ENCODE peak calls at places on chromosomes 1 and 21, in four cellular contexts. P, H, U and V are unnamed samples.

GRCh38 chr1:226654508-226655124 is 84.5 kb downstream of the ITPKB start:
- DNase-seq in P (no peak), H (no peak), U (no peak), V (no peak)

GRCh38 chr1:91523462-91523861 is 22.8 kb downstream of the CDC7 start:
- DNase-seq in P (no peak), H (no peak), U (no peak), V (no peak)

GRCh38 chr1:168921514-168922106 is 184.9 kb upstream of the ATP1B1 start:
- DNase-seq in P (no peak), H (no peak), U (no peak), V (no peak)

GRCh38 chr1:177891809-177892208 is 78.0 kb downstream of the SEC16B start:
- DNase-seq in P (peak; percentile 85), H (no peak), U (no peak), V (no peak)

GRCh38 chr21:46318464-46318845 is 5.2 kb downstream of the C21orf58 start:
- DNase-seq in P (no peak), H (no peak), U (no peak), V (no peak)

GRCh38 chr21:34065015-34065414 is 8.4 kb upstream of the MRPS6 start:
- DNase-seq in P (no peak), H (no peak), U (no peak), V (no peak)

GRCh38 chr1:236717811-236718210 is 31.5 kb downstream of the ACTN2 start:
- DNase-seq in P (no peak), H (no peak), U (no peak), V (no peak)

GRCh38 chr1:224114787-224115175 is 870 bp downstream of the FBXO28 start:
- DNase-seq in P (no peak), H (no peak), U (no peak), V (no peak)

GRCh38 chr1:172180886-172181285 is 239.6 kb upstream of the C1orf105 start:
- DNase-seq in P (peak; percentile 3), H (peak; percentile 10), U (peak; percentile 34), V (no peak)

GRCh38 chr1:25573961-25574360 is 30.6 kb downstream of the LDLRAP1 start:
- DNase-seq in P (no peak), H (no peak), U (no peak), V (no peak)

GRCh38 chr1:39799770-39800470 is 11.3 kb upstream of the BMP8B start:
- DNase-seq in P (peak; percentile 82), H (peak; percentile 60), U (peak; percentile 45), V (peak; percentile 94)

GRCh38 chr1:226466301-226466700 is 58.4 kb upstream of the PARP1 start:
- DNase-seq in P (no peak), H (no peak), U (no peak), V (no peak)

GRCh38 chr1:242467556-242468145 is 56.8 kb downstream of the PLD5 start:
- DNase-seq in P (peak; percentile 50), H (no peak), U (peak; percentile 60), V (peak; percentile 72)

GRCh38 chr1:243968413-243968812 is 82.7 kb upstream of the ZBTB18 start:
- DNase-seq in P (no peak), H (no peak), U (no peak), V (no peak)

GRCh38 chr1:37746806-37747205 is 18.1 kb downstream of the EPHA10 start:
- DNase-seq in P (no peak), H (no peak), U (no peak), V (no peak)

GRCh38 chr1:46807046-46807972 is 8.5 kb downstream of the CYP4B1 start:
- DNase-seq in P (no peak), H (no peak), U (no peak), V (no peak)

GRCh38 chr1:212228591-212229119 is 56.6 kb upstream of the PPP2R5A start:
- DNase-seq in P (no peak), H (no peak), U (no peak), V (no peak)

GRCh38 chr21:27681841-27682240 is 715.0 kb upstream of the ADAMTS5 start:
- DNase-seq in P (peak; percentile 43), H (no peak), U (no peak), V (no peak)

GRCh38 chr21:16193758-16194606 is 464.2 kb downstream of the USP25 start:
- DNase-seq in P (peak; percentile 61), H (no peak), U (peak; percentile 77), V (peak; percentile 16)

GRCh38 chr1:185159966-185160365 is 3.0 kb downstream of the SWT1 start:
- DNase-seq in P (peak; percentile 38), H (no peak), U (no peak), V (no peak)

GRCh38 chr1:185156854-185157598 is at the start of the genes SWT1 and TRMT1L:
- DNase-seq in P (peak; percentile 99), H (peak; percentile 97), U (peak; percentile 100), V (peak; percentile 90)

GRCh38 chr1:185157599-185158469 is 867 bp downstream of the SWT1 start:
- DNase-seq in P (peak; percentile 3), H (no peak), U (no peak), V (no peak)

GRCh38 chr1:185158806-185159205 is 1.8 kb downstream of the SWT1 start:
- DNase-seq in P (no peak), H (no peak), U (no peak), V (no peak)

DNA sequence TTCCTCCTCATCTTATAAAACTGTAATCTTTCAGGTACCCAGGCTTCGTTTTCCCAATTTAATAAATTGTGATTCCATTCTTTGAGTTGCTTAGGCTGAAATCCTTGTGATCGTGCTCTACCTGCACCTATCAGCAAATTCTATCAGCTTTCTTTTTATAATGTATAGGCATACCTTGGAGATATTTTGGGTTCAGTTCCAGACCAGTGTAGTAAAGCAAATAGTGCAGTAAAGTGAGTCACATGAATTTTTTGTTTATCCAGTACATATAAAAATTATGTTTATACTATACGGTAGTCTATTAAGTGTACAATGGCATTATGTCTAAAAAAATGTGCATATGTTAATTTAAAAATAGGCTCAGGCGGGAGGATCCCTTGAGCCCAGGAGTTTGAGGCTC is 5.5 kb downstream of the SWT1 start:
- DNase-seq in P (no peak), H (no peak), U (no peak), V (no peak)
- H3K4me3 ChIP-seq in P (no peak overlapping the region), H (no peak overlapping the region), U (no peak overlapping the region), V (no peak overlapping the region)

GRCh38 chr1:183537405-183537804 is 52.9 kb downstream of the NCF2 start:
- DNase-seq in P (no peak), H (no peak), U (no peak), V (no peak)
- H3K36me3 ChIP-seq in P (peaks cover 39% of the 10 kb centered on the region), H (peaks cover 84% of the 10 kb centered on the region), U (peaks cover 66% of the 10 kb centered on the region), V (peaks cover 21% of the 10 kb centered on the region)

GRCh38 chr1:76501136-76501535 is 366.1 kb upstream of the ST6GALNAC5 start:
- DNase-seq in P (no peak), H (no peak), U (no peak), V (no peak)
- H3K4me3 ChIP-seq in P (no peak overlapping the region), H (no peak overlapping the region), U (no peak overlapping the region), V (no peak overlapping the region)

DNA sequence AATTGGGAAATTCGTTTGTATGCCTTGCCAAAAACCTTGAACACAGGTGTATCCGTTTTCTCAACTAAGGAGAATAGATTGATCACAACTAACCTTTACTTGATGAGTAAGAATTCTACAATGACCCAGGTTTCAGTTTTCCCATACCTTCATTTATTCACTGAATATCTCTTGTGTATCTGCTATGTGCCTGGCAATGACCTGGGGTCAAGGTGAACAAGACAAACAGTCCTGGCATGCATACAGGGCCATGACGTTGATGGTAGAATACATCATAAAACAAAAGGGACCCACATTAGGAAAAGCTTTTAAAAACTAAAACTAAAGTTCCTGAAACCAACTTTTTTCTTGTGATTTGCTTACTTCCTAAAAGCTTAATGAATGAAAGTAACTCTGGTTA is 32.1 kb upstream of the EXOSC10 start:
- DNase-seq in P (no peak), H (no peak), U (no peak), V (no peak)
- H3K36me3 ChIP-seq in P (peaks cover 13% of the 10 kb centered on the region), H (peaks cover 73% of the 10 kb centered on the region), U (peaks cover 82% of the 10 kb centered on the region), V (peaks cover 46% of the 10 kb centered on the region)